ENCODE peak calls at places on chromosomes 3 and 15, in nine cellular contexts. Q is Peyer's patch, Z is ovary, C is NB4, M is esophagus squamous epithelium, K is A549, U is uterus, P is GM12878, F is HepG2. T is an unnamed sample.

GRCh38 chr15:70195808-70196304 is 98.1 kb upstream of the TLE3 start:
- DNase-seq in Q (peak), Z (peak), C (no peak), M (no peak), K (peak), U (peak), P (no peak), F (peak), T (peak)

GRCh38 chr15:74543583-74543982 is 2.6 kb downstream of the ARID3B start:
- DNase-seq in Q (no peak), Z (no peak), C (peak), M (no peak), K (no peak), U (no peak), P (no peak), F (no peak), T (no peak)

GRCh38 chr3:129371041-129371826 is 57.2 kb downstream of the EFCAB12 start:
- DNase-seq in Q (no peak), Z (no peak), C (no peak), M (no peak), K (no peak), U (no peak), P (no peak), F (no peak), T (no peak)

GRCh38 chr3:98702166-98702565 is 61.0 kb upstream of the ST3GAL6 start:
- DNase-seq in Q (no peak), Z (no peak), C (no peak), M (no peak), K (no peak), U (no peak), P (no peak), F (no peak), T (no peak)

GRCh38 chr3:10365791-10366190 is 44.9 kb upstream of the SEC13 start:
- DNase-seq in Q (no peak), Z (no peak), C (no peak), M (no peak), K (no peak), U (no peak), P (no peak), F (no peak), T (no peak)

GRCh38 chr15:64010719-64011118 is 35.6 kb downstream of the DAPK2 start:
- DNase-seq in Q (peak), Z (no peak), C (peak), M (peak), K (no peak), U (peak), P (peak), F (no peak), T (peak)

GRCh38 chr15:47185222-47185800 is 532.0 kb upstream of the SEMA6D start:
- DNase-seq in Q (no peak), Z (no peak), C (no peak), M (no peak), K (no peak), U (no peak), P (no peak), F (no peak), T (no peak)

GRCh38 chr3:129248286-129248979 is 973 bp upstream of the COPG1 start:
- DNase-seq in Q (no peak), Z (no peak), C (no peak), M (no peak), K (no peak), U (no peak), P (no peak), F (no peak), T (no peak)

GRCh38 chr15:75156306-75157215 is 45.1 kb upstream of the C15orf39 start:
- DNase-seq in Q (peak), Z (no peak), C (no peak), M (no peak), K (no peak), U (no peak), P (no peak), F (no peak), T (no peak)

GRCh38 chr3:71786551-71786950 is 1.6 kb upstream of the PROK2 start:
- DNase-seq in Q (no peak), Z (no peak), C (no peak), M (no peak), K (no peak), U (no peak), P (no peak), F (no peak), T (no peak)

GRCh38 chr3:150744041-150745026 is 18.6 kb downstream of the SIAH2 start:
- DNase-seq in Q (no peak), Z (no peak), C (no peak), M (no peak), K (no peak), U (no peak), P (no peak), F (no peak), T (no peak)

GRCh38 chr3:125594581-125595011 is 701 bp downstream of the OSBPL11 start:
- DNase-seq in Q (peak), Z (peak), C (no peak), M (no peak), K (no peak), U (no peak), P (no peak), F (no peak), T (peak)

GRCh38 chr3:156688849-156689452 is 14.6 kb downstream of the TIPARP start:
- DNase-seq in Q (no peak), Z (no peak), C (no peak), M (no peak), K (no peak), U (no peak), P (no peak), F (no peak), T (no peak)

GRCh38 chr3:184176377-184177330 is 2.0 kb downstream of the AP2M1 start:
- DNase-seq in Q (peak), Z (peak), C (peak), M (no peak), K (peak), U (peak), P (no peak), F (peak), T (peak)

GRCh38 chr3:22971497-22971896 is 231.6 kb upstream of the UBE2E2 start:
- DNase-seq in Q (no peak), Z (no peak), C (no peak), M (no peak), K (no peak), U (no peak), P (no peak), F (no peak), T (no peak)

GRCh38 chr15:31215490-31216209 is 111.0 kb upstream of the KLF13 start:
- DNase-seq in Q (peak), Z (peak), C (peak), M (peak), K (peak), U (peak), P (no peak), F (peak), T (peak)

GRCh38 chr3:161275919-161276318 is 54.8 kb downstream of the NMD3 start:
- DNase-seq in Q (no peak), Z (no peak), C (no peak), M (no peak), K (no peak), U (no peak), P (no peak), F (no peak), T (no peak)

GRCh38 chr3:39499651-39500273 is 32.3 kb downstream of the MOBP start:
- DNase-seq in Q (no peak), Z (no peak), C (no peak), M (no peak), K (no peak), U (no peak), P (no peak), F (peak), T (no peak)

GRCh38 chr15:85592148-85592547 is 202.6 kb downstream of the KLHL25 start:
- DNase-seq in Q (no peak), Z (no peak), C (peak), M (no peak), K (no peak), U (no peak), P (no peak), F (peak), T (no peak)

GRCh38 chr3:17444865-17445264 is 297.6 kb downstream of the TBC1D5 start:
- DNase-seq in Q (no peak), Z (no peak), C (no peak), M (no peak), K (no peak), U (no peak), P (no peak), F (no peak), T (no peak)

GRCh38 chr15:55630921-55631320 is 42.8 kb upstream of the PYGO1 start:
- DNase-seq in Q (no peak), Z (no peak), C (no peak), M (no peak), K (no peak), U (no peak), P (no peak), F (no peak), T (no peak)

GRCh38 chr3:88462241-88462640 is 312.5 kb downstream of the C3orf38 start:
- DNase-seq in Q (no peak), Z (no peak), C (no peak), M (no peak), K (no peak), U (no peak), P (no peak), F (no peak), T (no peak)

GRCh38 chr3:126442849-126443229 is 32.9 kb downstream of the ZXDC start:
- DNase-seq in Q (no peak), Z (no peak), C (no peak), M (no peak), K (no peak), U (no peak), P (no peak), F (no peak), T (no peak)

GRCh38 chr3:132654190-132654589 is 5.4 kb downstream of the ACAD11 start:
- DNase-seq in Q (no peak), Z (no peak), C (no peak), M (no peak), K (no peak), U (no peak), P (no peak), F (no peak), T (no peak)

DNA sequence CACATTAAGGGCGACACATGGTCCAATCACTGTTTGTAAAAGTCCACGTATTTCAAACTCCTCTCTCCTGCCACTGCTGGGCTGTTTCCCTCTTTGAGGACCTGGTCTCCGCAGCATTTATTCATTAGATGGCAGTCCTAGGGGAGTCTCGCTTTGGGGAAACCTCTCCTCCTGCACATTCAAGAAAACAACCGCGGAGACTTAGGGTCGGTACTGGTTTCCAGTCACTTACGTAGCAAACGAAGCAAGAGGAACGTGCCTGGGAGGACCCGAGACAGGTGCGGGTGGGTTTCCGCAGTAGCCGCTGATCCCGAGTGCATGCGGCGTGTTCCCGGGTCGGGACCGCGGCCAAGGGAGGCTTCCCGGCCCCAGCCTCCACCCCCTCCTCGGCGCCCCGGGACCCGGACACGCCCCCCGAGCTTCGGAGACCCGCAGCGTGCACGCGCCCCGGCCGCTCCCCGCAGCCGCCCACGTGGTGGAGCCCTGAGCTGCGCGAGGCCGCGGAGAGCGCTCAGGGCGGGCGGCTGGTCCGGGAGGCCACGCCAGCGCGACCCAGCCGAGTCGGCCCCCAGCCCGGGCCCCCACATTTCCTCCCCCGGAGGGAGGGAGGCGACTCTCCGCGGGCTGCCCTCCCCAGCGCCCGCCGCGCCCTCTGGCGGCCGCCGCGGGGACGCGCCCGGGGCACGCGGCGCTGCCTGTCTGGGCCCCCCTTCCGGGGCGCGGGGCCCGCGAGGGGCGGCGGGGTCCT is 1.1 kb upstream of the IGF1R start:
- DNase-seq in Q (peak), Z (peak), C (peak), M (no peak), K (peak), U (peak), P (no peak), F (peak), T (peak)
- TF ChIP-seq POLR2A in Q (no peak), Z (no peak), C (peak), M (peak), K (peak), U (peak), P (no peak), F (no peak), T (no peak)

DNA sequence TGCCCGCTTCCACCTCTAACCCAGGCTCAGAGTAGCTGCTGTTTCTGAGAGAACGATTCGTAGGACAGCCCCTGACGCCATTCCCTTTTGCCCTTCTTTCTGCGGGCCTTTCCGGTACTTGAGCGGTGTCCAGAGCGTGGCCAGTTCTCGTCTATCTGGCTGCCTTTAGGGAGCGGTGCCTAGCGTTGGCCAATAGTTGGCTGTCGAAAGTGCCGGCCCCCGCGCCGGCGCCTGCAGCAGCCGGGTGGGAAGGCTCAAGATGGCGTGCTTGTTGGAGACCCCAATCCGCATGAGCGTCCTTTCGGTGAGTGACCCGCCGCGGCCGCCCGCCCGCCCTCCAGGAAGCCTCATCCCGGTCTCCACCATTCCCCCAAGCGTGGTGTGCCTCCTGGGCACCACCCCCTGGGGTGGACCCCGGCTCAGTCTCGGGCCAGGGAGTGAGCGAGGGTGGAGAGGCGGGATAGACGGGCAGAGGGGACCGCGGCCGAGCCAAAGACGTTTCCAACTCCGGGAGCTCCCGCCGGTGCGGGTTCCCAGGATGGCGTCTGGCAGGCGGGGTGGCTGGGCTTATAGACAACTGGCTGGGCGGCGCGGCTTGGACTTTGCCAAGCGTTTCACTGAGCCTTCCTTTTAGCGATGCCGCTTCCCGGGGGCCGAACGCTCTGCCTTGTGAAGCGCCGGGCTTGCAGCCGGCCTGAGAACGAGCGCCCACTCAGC is at the start of gene ARMC8:
- DNase-seq in Q (peak), Z (peak), C (no peak), M (peak), K (peak), U (peak), P (no peak), F (peak), T (peak)
- TF ChIP-seq POLR2A in Q (peak), Z (peak), C (peak), M (peak), K (peak), U (peak), P (peak), F (peak), T (peak)

GRCh38 chr15:101590785-101591184 is 61.4 kb downstream of the TM2D3 start:
- DNase-seq in Q (no peak), Z (no peak), C (no peak), M (no peak), K (no peak), U (no peak), P (no peak), F (no peak), T (no peak)
- TF ChIP-seq POLR2A in Q (no peak), Z (no peak), C (no peak), M (no peak), K (no peak), U (no peak), P (no peak), F (no peak), T (no peak)

DNA sequence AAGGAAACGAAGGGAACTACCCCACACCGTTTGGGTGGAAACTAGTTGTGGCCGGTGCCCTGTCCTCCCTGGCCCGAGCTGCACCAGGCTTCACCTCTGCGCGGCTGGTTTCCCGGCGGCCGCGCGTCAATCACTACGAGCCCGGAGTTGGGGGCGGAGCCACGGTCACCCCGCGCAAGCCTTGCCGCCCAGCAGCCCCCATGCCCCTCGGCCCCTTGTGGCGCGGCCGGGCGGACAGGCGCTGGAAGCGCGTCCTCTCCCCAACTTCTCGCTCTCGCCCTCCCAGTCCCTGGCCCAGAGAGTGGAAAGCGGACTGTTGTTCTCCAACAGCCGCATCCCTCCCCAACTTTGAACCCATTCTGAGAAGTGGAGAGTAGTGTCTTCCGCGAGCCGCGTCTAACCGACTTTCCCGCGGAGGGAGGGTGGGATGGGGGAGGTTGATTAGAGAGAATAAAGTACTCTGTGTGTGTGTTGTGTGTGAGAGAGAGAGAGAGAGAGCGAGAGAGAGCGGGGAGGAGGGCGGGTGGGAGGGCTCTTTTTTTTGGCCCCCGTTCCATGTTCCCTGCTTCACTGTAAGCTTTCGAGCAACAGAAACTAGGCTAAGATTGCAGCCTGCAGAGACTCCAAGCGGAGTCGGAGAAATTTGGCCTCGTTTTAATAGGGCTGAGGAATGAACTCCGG is 1.4 kb upstream of the MEIS2 start:
- DNase-seq in Q (peak), Z (peak), C (peak), M (no peak), K (peak), U (peak), P (no peak), F (peak), T (peak)
- TF ChIP-seq POLR2A in Q (no peak), Z (no peak), C (no peak), M (peak), K (peak), U (peak), P (peak), F (peak), T (peak)

GRCh38 chr15:52709172-52709979 is 30.2 kb upstream of the ATOSA start:
- DNase-seq in Q (peak), Z (no peak), C (peak), M (no peak), K (no peak), U (no peak), P (no peak), F (peak), T (no peak)
- TF ChIP-seq POLR2A in Q (no peak), Z (no peak), C (no peak), M (no peak), K (no peak), U (no peak), P (no peak), F (no peak), T (no peak)

GRCh38 chr3:46168583-46168982 is 39.5 kb downstream of the CCR1 start:
- DNase-seq in Q (no peak), Z (no peak), C (no peak), M (no peak), K (no peak), U (no peak), P (no peak), F (no peak), T (no peak)

GRCh38 chr3:46163551-46163981 is 44.5 kb downstream of the CCR1 start:
- DNase-seq in Q (no peak), Z (no peak), C (no peak), M (no peak), K (no peak), U (no peak), P (no peak), F (no peak), T (no peak)

DNA sequence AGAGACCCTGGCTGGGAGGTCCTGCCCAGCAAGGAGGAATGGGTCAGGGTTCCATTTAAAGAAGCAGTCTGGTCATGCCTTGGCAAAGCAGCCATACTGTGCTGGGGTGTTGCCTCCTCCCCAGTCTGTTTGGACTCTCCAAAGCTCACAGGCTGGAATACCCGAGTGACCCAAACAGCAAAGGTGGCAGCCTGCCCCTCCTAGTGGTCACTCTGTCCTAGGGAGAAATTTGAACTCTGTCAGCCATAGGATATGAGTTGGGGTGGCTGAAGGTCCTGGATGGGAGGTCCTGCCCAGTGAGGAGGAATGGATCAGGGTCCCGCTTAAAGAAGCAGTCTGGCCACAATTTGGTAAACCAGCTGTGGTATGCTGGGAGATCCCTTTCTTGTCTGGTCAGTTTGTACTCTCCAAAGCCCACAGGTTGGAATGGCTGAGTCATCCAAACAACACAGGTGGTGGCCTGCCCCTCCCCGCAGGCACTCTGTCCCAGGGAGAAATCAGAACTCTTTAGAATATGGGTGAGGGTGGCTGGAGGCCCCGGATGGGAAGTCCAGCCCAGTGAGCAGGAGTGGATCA is 45.0 kb downstream of the CCR1 start:
- DNase-seq in Q (no peak), Z (no peak), C (no peak), M (no peak), K (no peak), U (no peak), P (no peak), F (peak), T (no peak)
- TF ChIP-seq POLR2A in Q (no peak), Z (no peak), C (no peak), M (no peak), K (no peak), U (no peak), P (no peak), F (no peak), T (no peak)

GRCh38 chr3:107641572-107642307 is 119.0 kb downstream of the BBX start:
- DNase-seq in Q (no peak), Z (no peak), C (no peak), M (no peak), K (no peak), U (no peak), P (no peak), F (no peak), T (no peak)
- TF ChIP-seq POLR2A in Q (no peak), Z (no peak), C (no peak), M (no peak), K (no peak), U (no peak), P (no peak), F (no peak), T (no peak)